ENCODE peak calls at places on chromosomes 12 and 14, in eight cellular contexts. R is EL; F is vagina; G is stimulated activated naive CD8-positive, alpha-beta T cell treated with anti-CD3 and anti-CD28 coated beads, Interleukin-15, amount 100 ng/mL, for 72 hours; J is RPMI8226; D is posterior cingulate gyrus; S is upper lobe of right lung; O is KBM-7. E is an unnamed sample.

GRCh38 chr12:52539024-52539820 is 13.7 kb downstream of the KRT71 start:
- DNase-seq in R (peak; percentile 85), F (no peak), G (no peak), J (no peak), D (no peak), S (no peak), O (no peak), E (peak; percentile 41)

GRCh38 chr14:24064091-24064795 is 7.1 kb upstream of the CPNE6 start:
- DNase-seq in R (no peak), F (no peak), G (no peak), J (no peak), D (no peak), S (peak; percentile 37), O (no peak), E (no peak)

GRCh38 chr12:4918950-4919660 is 9.4 kb downstream of the KCNA1 start:
- DNase-seq in R (no peak), F (no peak), G (no peak), J (peak; percentile 67), D (no peak), S (no peak), O (no peak), E (no peak)

GRCh38 chr12:117111386-117112267 is 12.4 kb upstream of the TESC start:
- DNase-seq in R (no peak), F (no peak), G (no peak), J (peak; percentile 41), D (no peak), S (peak; percentile 52), O (no peak), E (no peak)

GRCh38 chr12:11209098-11209497 is 22.4 kb upstream of the TAS2R42 start:
- DNase-seq in R (no peak), F (no peak), G (no peak), J (no peak), D (no peak), S (no peak), O (no peak), E (no peak)

GRCh38 chr12:61891632-61892031 is 368.6 kb upstream of the USP15 start:
- DNase-seq in R (no peak), F (no peak), G (no peak), J (no peak), D (no peak), S (no peak), O (no peak), E (no peak)

GRCh38 chr12:21528953-21529352 is 2.9 kb downstream of the SPX start:
- DNase-seq in R (no peak), F (no peak), G (no peak), J (peak; percentile 86), D (no peak), S (no peak), O (no peak), E (no peak)

GRCh38 chr14:22887990-22888378 is 5.0 kb downstream of the REM2 start:
- DNase-seq in R (no peak), F (no peak), G (peak; percentile 37), J (peak; percentile 57), D (no peak), S (no peak), O (no peak), E (no peak)

GRCh38 chr14:54567634-54568561 is 970 bp downstream of the SAMD4A start:
- DNase-seq in R (peak; percentile 51), F (no peak), G (peak; percentile 64), J (peak; percentile 4), D (peak; percentile 36), S (peak; percentile 78), O (peak; percentile 50), E (peak; percentile 40)

GRCh38 chr14:81447018-81447770 is 47.1 kb upstream of the STON2 start:
- DNase-seq in R (no peak), F (no peak), G (no peak), J (no peak), D (no peak), S (no peak), O (no peak), E (no peak)

GRCh38 chr14:32559048-32559447 is 229.9 kb downstream of the AKAP6 start:
- DNase-seq in R (peak; percentile 34), F (no peak), G (no peak), J (no peak), D (no peak), S (no peak), O (no peak), E (no peak)

GRCh38 chr12:102958073-102958829 is 777 bp downstream of the ASCL1 start:
- DNase-seq in R (peak; percentile 24), F (no peak), G (peak; percentile 43), J (no peak), D (peak; percentile 41), S (no peak), O (no peak), E (no peak)

GRCh38 chr12:107092669-107093546 is 441 bp downstream of the CRY1 start:
- DNase-seq in R (peak; percentile 48), F (peak; percentile 89), G (peak; percentile 75), J (peak; percentile 51), D (peak; percentile 31), S (peak; percentile 82), O (peak; percentile 3), E (peak; percentile 46)

GRCh38 chr12:24719293-24719721 is 229.6 kb downstream of the BCAT1 start:
- DNase-seq in R (peak; percentile 93), F (no peak), G (peak; percentile 73), J (no peak), D (no peak), S (no peak), O (no peak), E (peak; percentile 64)

GRCh38 chr12:86727151-86727550 is 471.0 kb upstream of the MGAT4C start:
- DNase-seq in R (peak; percentile 63), F (no peak), G (no peak), J (no peak), D (no peak), S (no peak), O (no peak), E (peak; percentile 78)

GRCh38 chr12:79127268-79127895 is 262.8 kb downstream of the SYT1 start:
- DNase-seq in R (peak; percentile 73), F (no peak), G (no peak), J (no peak), D (no peak), S (no peak), O (no peak), E (peak; percentile 96)

GRCh38 chr12:78293039-78293686 is 462.5 kb downstream of the NAV3 start:
- DNase-seq in R (peak; percentile 62), F (no peak), G (no peak), J (no peak), D (no peak), S (no peak), O (no peak), E (peak; percentile 85)

GRCh38 chr12:43899574-43899973 is 63.7 kb downstream of the TMEM117 start:
- DNase-seq in R (no peak), F (no peak), G (no peak), J (no peak), D (no peak), S (no peak), O (no peak), E (no peak)

GRCh38 chr14:96811265-96811664 is 14.1 kb downstream of the VRK1 start:
- DNase-seq in R (peak; percentile 88), F (no peak), G (no peak), J (no peak), D (no peak), S (no peak), O (no peak), E (peak; percentile 74)

GRCh38 chr12:124684971-124685688 is 117.7 kb upstream of the NCOR2 start:
- DNase-seq in R (peak; percentile 70), F (peak; percentile 92), G (no peak), J (no peak), D (no peak), S (no peak), O (no peak), E (peak; percentile 39)

GRCh38 chr12:28893365-28893764 is 255.7 kb upstream of the FAR2 start:
- DNase-seq in R (no peak), F (no peak), G (no peak), J (no peak), D (no peak), S (no peak), O (no peak), E (peak; percentile 16)

GRCh38 chr14:101478796-101479410 is 82.4 kb upstream of the DIO3 start:
- DNase-seq in R (no peak), F (no peak), G (no peak), J (no peak), D (no peak), S (peak; percentile 37), O (no peak), E (no peak)

GRCh38 chr14:25007832-25008231 is 42.1 kb downstream of the STXBP6 start:
- DNase-seq in R (peak; percentile 51), F (no peak), G (no peak), J (no peak), D (no peak), S (no peak), O (no peak), E (no peak)

E was measured in HCEC 1CT.